ENCODE peak calls at places on chromosomes 6 and 20, in four cellular contexts. K is HCT116, F is endodermal cell, S is aorta. Y is an unnamed sample.

GRCh38 chr20:49567421-49568256 is at the start of gene PTGIS:
- DNase-seq in S (peak; percentile 69), F (peak; percentile 92), K (no peak), Y (no peak)

GRCh38 chr6:47661960-47662359 is 36.4 kb upstream of the ADGRF4 start:
- DNase-seq in K (no peak), S (no peak), F (no peak), Y (no peak)

GRCh38 chr20:48463916-48464315 is 363.9 kb downstream of the PREX1 start:
- DNase-seq in K (no peak), F (no peak), S (no peak), Y (no peak)

GRCh38 chr20:10524034-10524476 is 89.0 kb downstream of the SLX4IP start:
- DNase-seq in K (no peak), F (peak; percentile 79), S (peak; percentile 52), Y (no peak)

GRCh38 chr20:13883425-13883824 is 98.6 kb downstream of the NDUFAF5 start:
- DNase-seq in K (no peak), F (no peak), S (no peak), Y (no peak)

GRCh38 chr6:40164345-40164755 is 230.1 kb upstream of the MOCS1 start:
- DNase-seq in S (no peak), K (no peak), F (peak; percentile 64), Y (peak; percentile 49)

GRCh38 chr6:130090796-130091195 is 72.4 kb downstream of the L3MBTL3 start:
- DNase-seq in S (no peak), K (no peak), F (no peak), Y (no peak)

GRCh38 chr20:33606114-33606771 is 55.9 kb upstream of the C20orf144 start:
- DNase-seq in F (no peak), S (no peak), K (no peak), Y (no peak)

GRCh38 chr6:125868996-125869395 is 78.2 kb downstream of the NCOA7 start:
- DNase-seq in K (no peak), F (no peak), S (no peak), Y (no peak)

GRCh38 chr6:99875068-99875467 is 119.0 kb downstream of the MCHR2 start:
- DNase-seq in F (no peak), K (no peak), S (no peak), Y (no peak)

GRCh38 chr6:157635388-157636244 is 187.4 kb upstream of the SNX9 start:
- DNase-seq in S (peak; percentile 17), K (no peak), F (no peak), Y (no peak)

GRCh38 chr20:38321959-38322598 is 18.1 kb downstream of the BPI start:
- DNase-seq in K (peak; percentile 26), F (peak; percentile 78), S (no peak), Y (peak; percentile 39)

DNA sequence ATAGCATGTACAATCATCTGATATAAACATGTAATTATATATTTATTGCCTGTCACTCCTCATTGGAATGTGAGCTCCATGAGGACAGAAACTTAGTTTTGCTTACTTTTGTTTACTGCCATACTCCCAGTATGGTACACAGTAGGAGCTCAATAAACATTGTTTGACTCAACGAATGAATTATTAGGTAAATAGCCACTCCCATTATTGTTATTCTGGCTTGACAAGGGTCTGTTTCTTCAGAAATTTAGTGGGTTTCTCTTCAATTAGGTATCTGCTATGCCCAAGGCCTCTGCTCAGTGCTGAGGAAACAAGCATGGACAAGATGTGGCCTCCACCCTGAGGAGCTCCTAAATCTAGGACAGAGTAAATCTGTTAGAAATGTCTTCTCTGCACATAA is 6.3 kb downstream of the BCL2L1 start:
- DNase-seq in F (no peak), K (no peak), S (no peak), Y (no peak)
- H3K4me1 ChIP-seq in F (peaks cover 31% of the 10 kb centered on the region), K (peaks cover 93% of the 10 kb centered on the region), S (peaks cover 2% of the 10 kb centered on the region), Y (peaks cover 89% of the 10 kb centered on the region)

DNA sequence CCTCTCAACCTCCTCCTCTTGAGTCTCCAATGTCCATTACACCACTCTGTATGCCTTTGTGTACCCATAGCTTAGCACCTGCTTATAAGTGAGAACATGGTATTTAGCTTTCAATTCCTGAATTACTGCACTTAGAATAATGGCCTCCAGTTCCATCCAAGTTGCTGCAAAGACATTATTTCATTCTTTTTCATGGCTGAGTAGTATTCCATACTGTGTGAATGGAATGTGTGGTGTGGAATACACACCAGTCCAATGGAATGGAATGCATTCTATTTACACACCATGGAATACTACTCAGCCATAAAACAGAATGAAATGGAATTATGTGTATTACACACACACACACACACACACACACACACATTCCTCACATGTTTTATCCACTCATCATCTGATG is 116.1 kb downstream of the BACH2 start:
- DNase-seq in S (no peak), K (no peak), F (no peak), Y (no peak)
- H3K36me3 ChIP-seq in S (no peaks in the 10 kb centered on the region), K (no peaks in the 10 kb centered on the region), F (peaks cover 6% of the 10 kb centered on the region), Y (no peaks in the 10 kb centered on the region)

GRCh38 chr6:31734247-31734702 is 2.1 kb downstream of the CLIC1 start:
- DNase-seq in F (no peak), K (no peak), S (no peak), Y (no peak)
- H3K4me3 ChIP-seq in F (peak overlapping the region; percentile 98), K (peak overlapping the region; percentile 74), S (peak overlapping the region; percentile 90), Y (peak overlapping the region; percentile 53)

GRCh38 chr6:32968093-32968769 is at the start of gene BRD2:
- DNase-seq in S (peak; percentile 98), K (peak; percentile 93), F (peak; percentile 98), Y (peak; percentile 97)

GRCh38 chr6:32969685-32970412 is 1.5 kb downstream of the BRD2 start:
- DNase-seq in K (peak; percentile 82), F (peak; percentile 93), S (peak; percentile 85), Y (peak; percentile 95)

GRCh38 chr6:32968770-32969684 is 633 bp downstream of the BRD2 start:
- DNase-seq in K (peak; percentile 57), S (peak; percentile 82), F (peak; percentile 95), Y (peak; percentile 96)

GRCh38 chr6:32965901-32966300 is 2.5 kb upstream of the BRD2 start:
- DNase-seq in F (no peak), S (no peak), K (no peak), Y (no peak)

DNA sequence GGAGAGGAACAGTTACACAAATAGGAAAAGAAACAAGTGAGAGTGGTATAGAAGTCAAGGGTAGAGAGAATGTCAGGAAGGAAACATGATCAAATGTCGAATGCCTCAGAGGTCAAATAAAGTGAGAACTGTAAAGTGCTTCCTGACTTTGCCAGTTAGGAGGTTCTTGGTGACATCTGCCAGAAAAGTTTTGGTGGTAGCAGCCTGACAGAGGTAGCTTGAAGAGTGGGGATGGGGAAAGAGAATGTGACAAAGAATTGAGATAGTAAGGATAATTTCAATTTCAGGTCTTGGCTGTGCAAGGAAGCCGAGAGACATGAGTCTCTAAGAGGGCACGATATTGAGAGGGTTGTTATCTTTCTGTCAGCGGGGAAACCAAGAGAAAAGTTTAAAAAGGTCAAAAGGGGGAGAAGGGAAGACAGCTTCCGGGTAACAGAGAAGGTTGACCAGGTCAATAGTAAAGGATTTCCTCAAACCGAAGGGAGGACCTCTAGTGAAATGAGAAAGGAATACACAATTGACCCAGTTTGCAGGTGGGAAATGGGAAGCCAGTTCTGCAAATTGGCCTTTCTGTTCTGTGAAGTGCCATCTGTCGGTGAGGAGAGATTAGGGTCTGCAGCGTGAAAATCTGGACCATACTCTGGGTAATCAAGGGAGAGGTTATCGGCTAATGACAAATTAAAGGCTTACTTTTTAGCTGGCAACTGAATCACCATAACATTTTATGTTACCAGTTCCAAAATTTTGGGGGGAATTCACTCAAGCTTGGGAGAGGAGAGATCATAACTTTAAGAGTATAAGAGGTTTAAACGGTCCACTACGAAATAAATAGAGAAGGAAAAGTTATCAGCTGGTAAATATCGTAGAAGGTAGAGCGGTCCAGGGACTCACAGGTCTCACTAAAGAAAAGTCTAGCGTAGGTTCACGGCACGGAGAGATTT is 973 bp upstream of the BRD2 start:
- DNase-seq in F (peak; percentile 80), S (no peak), K (peak; percentile 73), Y (peak; percentile 44)
- H3K4me1 ChIP-seq in F (no peaks in the 10 kb centered on the region), S (no peaks in the 10 kb centered on the region), K (peaks cover 10% of the 10 kb centered on the region), Y (peaks cover 27% of the 10 kb centered on the region)

GRCh38 chr6:122429328-122429727 is 29.9 kb downstream of the HSF2 start:
- DNase-seq in S (no peak), K (no peak), F (no peak), Y (no peak)
- H3K36me3 ChIP-seq in S (peaks cover 2% of the 10 kb centered on the region), K (peaks cover 23% of the 10 kb centered on the region), F (peaks cover 74% of the 10 kb centered on the region), Y (peaks cover 41% of the 10 kb centered on the region)

Y was measured in SJSA1.